ENCODE peak calls at places on chromosome 21, in five cellular contexts. H is heart right ventricle, A is hepatocyte, D is RWPE2, P is psoas muscle. M is an unnamed sample.

GRCh38 chr21:27647921-27648320 is 681.0 kb upstream of the ADAMTS5 start:
- DNase-seq in A (no peak), P (no peak), D (no peak), H (no peak), M (no peak)

GRCh38 chr21:42411197-42411869 is 7.6 kb downstream of the UBASH3A start:
- DNase-seq in A (no peak), H (no peak), P (no peak), D (no peak), M (no peak)

GRCh38 chr21:21238882-21239400 is 240.7 kb downstream of the NCAM2 start:
- DNase-seq in P (no peak), A (no peak), D (no peak), H (no peak), M (no peak)

GRCh38 chr21:31351973-31352372 is 7.9 kb upstream of the TIAM1 start:
- DNase-seq in D (no peak), A (no peak), H (no peak), P (no peak), M (no peak)

GRCh38 chr21:26964379-26964778 is 2.5 kb downstream of the ADAMTS5 start:
- DNase-seq in D (no peak), A (no peak), P (peak), H (peak), M (no peak)

GRCh38 chr21:24200052-24200451 is 1407.2 kb downstream of the MRPL39 start:
- DNase-seq in D (no peak), A (no peak), P (no peak), H (no peak), M (no peak)

GRCh38 chr21:15775981-15776380 is 46.2 kb downstream of the USP25 start:
- DNase-seq in A (no peak), P (no peak), D (no peak), H (no peak), M (peak)

GRCh38 chr21:38847556-38847955 is 41.8 kb downstream of the ETS2 start:
- DNase-seq in D (no peak), A (no peak), P (no peak), H (no peak), M (peak)

GRCh38 chr21:32826317-32827167 is 55.0 kb upstream of the PAXBP1 start:
- DNase-seq in P (no peak), H (no peak), D (no peak), A (peak), M (peak)

GRCh38 chr21:33259995-33260394 is 6.2 kb upstream of the IL10RB start:
- DNase-seq in P (no peak), A (no peak), D (no peak), H (no peak), M (no peak)

GRCh38 chr21:34280389-34280795 is 83.4 kb upstream of the KCNE2 start:
- DNase-seq in H (peak), P (peak), D (no peak), A (peak), M (peak)

GRCh38 chr21:38258803-38259485 is 2.2 kb downstream of the KCNJ15 start:
- DNase-seq in D (no peak), H (no peak), A (peak), P (no peak), M (no peak)

GRCh38 chr21:23578027-23578426 is 2029.3 kb downstream of the MRPL39 start:
- DNase-seq in P (no peak), H (no peak), D (no peak), A (no peak), M (no peak)

GRCh38 chr21:37593740-37594471 is 227.3 kb downstream of the DYRK1A start:
- DNase-seq in P (no peak), D (no peak), A (no peak), H (no peak), M (no peak)

GRCh38 chr21:26637346-26637745 is 64.3 kb upstream of the CYYR1 start:
- DNase-seq in D (no peak), A (no peak), H (no peak), P (no peak), M (no peak)

GRCh38 chr21:33266784-33267135 is 593 bp downstream of the IL10RB start:
- DNase-seq in A (no peak), H (no peak), P (no peak), D (no peak), M (no peak)

GRCh38 chr21:42837421-42838211 is 41.7 kb downstream of the WDR4 start:
- DNase-seq in D (peak), H (no peak), P (no peak), A (no peak), M (no peak)

GRCh38 chr21:45818904-45819285 is 162.7 kb upstream of the COL6A1 start:
- DNase-seq in D (peak), A (peak), P (no peak), H (no peak), M (peak)

GRCh38 chr21:45819478-45820170 is 161.9 kb upstream of the COL6A1 start:
- DNase-seq in P (no peak), D (peak), H (no peak), A (peak), M (no peak)

GRCh38 chr21:45817345-45817744 is 164.2 kb upstream of the COL6A1 start:
- DNase-seq in P (no peak), H (no peak), A (no peak), D (no peak), M (no peak)

GRCh38 chr21:45816794-45817193 is 164.8 kb upstream of the COL6A1 start:
- DNase-seq in A (no peak), H (no peak), D (no peak), P (no peak), M (no peak)

DNA sequence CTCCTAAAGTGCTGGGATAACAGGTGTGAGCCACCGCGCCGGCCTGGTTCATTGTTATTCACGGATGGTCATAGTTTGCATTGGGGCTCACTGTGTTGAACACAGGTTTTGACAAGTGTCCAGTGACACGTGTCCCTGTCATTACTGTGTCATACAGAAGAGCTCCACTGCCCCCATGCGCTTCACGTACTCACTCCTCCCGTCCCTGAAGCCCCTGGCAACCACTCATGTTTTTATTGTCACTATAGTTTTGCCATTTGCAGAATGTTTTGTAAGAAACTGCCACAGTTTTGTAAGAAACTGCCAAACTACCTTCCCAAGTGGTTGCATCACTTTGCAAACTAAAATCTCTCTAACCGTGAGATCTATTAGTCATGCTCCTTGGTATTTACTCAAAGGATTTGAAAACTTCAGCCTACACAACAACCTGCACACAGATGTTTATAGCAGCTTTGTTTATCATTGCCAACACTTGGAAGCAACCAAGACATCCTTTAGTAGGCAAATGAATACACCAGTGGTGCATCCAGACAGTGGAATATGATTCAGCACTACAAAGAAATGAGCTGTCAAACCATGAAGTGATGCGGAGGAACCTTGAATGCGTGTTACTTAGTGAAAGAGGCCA is 163.2 kb upstream of the COL6A1 start:
- DNase-seq in H (no peak), P (no peak), D (no peak), A (peak), M (peak)
- TF ChIP-seq CTCF in H (no peak), P (no peak), D (peak), A (no peak), M (peak)

GRCh38 chr21:36480618-36481017 is 696 bp upstream of the CLDN14 start:
- DNase-seq in P (no peak), A (no peak), D (no peak), H (no peak), M (no peak)
- H3K27ac ChIP-seq in P (no peak), A (peak), D (no peak), H (no peak), M (no peak)

GRCh38 chr21:30209571-30209970 is 6.3 kb downstream of the CLDN8 start:
- DNase-seq in P (no peak), A (no peak), D (no peak), H (no peak), M (no peak)
- TF ChIP-seq CTCF in P (no peak), A (no peak), D (peak), H (no peak), M (no peak)

GRCh38 chr21:44354775-44355771 is 1.7 kb downstream of the TRPM2 start:
- DNase-seq in H (no peak), P (no peak), D (no peak), A (no peak), M (no peak)
- H3K27ac ChIP-seq in H (no peak), P (no peak), D (no peak), A (no peak), M (no peak)

GRCh38 chr21:35338281-35338680 is 289.2 kb upstream of the RUNX1 start:
- DNase-seq in P (no peak), H (no peak), A (no peak), D (no peak), M (no peak)

GRCh38 chr21:35338881-35339632 is 290.0 kb upstream of the RUNX1 start:
- DNase-seq in D (no peak), A (no peak), H (no peak), P (no peak), M (no peak)

GRCh38 chr21:35342440-35342839 is 293.3 kb upstream of the RUNX1 start:
- DNase-seq in A (no peak), D (no peak), P (no peak), H (no peak), M (no peak)

GRCh38 chr21:35337573-35337972 is 288.5 kb upstream of the RUNX1 start:
- DNase-seq in D (no peak), A (no peak), H (no peak), P (no peak), M (no peak)

GRCh38 chr21:35340273-35340672 is 291.2 kb upstream of the RUNX1 start:
- DNase-seq in H (no peak), D (no peak), A (no peak), P (no peak), M (no peak)
- TF ChIP-seq CTCF in H (no peak), D (no peak), A (no peak), P (no peak), M (no peak)

GRCh38 chr21:14757533-14758327 is 211.6 kb upstream of the SAMSN1 start:
- DNase-seq in D (no peak), H (no peak), A (no peak), P (no peak), M (no peak)
- H3K27ac ChIP-seq in D (no peak), H (no peak), A (no peak), P (no peak), M (no peak)

M was measured in RWPE1.